ENCODE peak calls at places on chromosome 19, in ten cellular contexts. T is NCI-H1694; F is NCI-H1105 treated with DMSO at 0.1 percent for 48 hours; X is HCEC 1CT; N is T-helper 9 cell; L is stimulated activated CD4-positive, alpha-beta T cell treated with anti-CD3 and anti-CD28 coated beads, Interleukin-1b, Interleukin-23, amount 100 ng/mL, for 1 hour; I is iPS-NIHi11; B is stimulated activated CD8-positive, alpha-beta memory T cell treated with anti-CD3 and anti-CD28 coated beads, Interleukin-4, amount 100 ng/mL, for 1 hour; W is smooth muscle cell of the brain vasculature; Z is MCF 10A. O is an unnamed sample.

GRCh38 chr19:51131780-51132680 is 7.3 kb downstream of the SIGLEC9 start:
- DNase-seq in F (no peak), I (no peak), W (no peak), B (no peak), L (no peak), N (no peak), X (no peak), Z (no peak), T (no peak), O (peak)

GRCh38 chr19:10936661-10937084 is 8.1 kb downstream of the TIMM29 start:
- DNase-seq in X (peak), N (peak), B (no peak), L (no peak), F (peak), T (peak), W (no peak), Z (peak), I (peak), O (peak)

GRCh38 chr19:1355974-1356865 is 27.5 kb upstream of the NDUFS7 start:
- DNase-seq in F (peak), T (no peak), Z (no peak), I (no peak), N (no peak), L (no peak), X (no peak), B (no peak), W (no peak), O (no peak)

GRCh38 chr19:5249526-5249925 is 91.1 kb downstream of the PTPRS start:
- DNase-seq in I (no peak), X (no peak), Z (no peak), W (no peak), L (no peak), B (no peak), T (no peak), F (no peak), N (no peak), O (no peak)

GRCh38 chr19:2983351-2984195 is 6.2 kb downstream of the TLE6 start:
- DNase-seq in L (no peak), B (no peak), I (peak), Z (peak), F (peak), X (no peak), N (no peak), T (no peak), W (peak), O (no peak)

GRCh38 chr19:33671211-33671610 is 49.5 kb downstream of the CHST8 start:
- DNase-seq in W (no peak), L (no peak), I (no peak), F (no peak), Z (no peak), B (no peak), X (no peak), T (no peak), N (no peak), O (no peak)

GRCh38 chr19:30355586-30355985 is 16.6 kb upstream of the ZNF536 start:
- DNase-seq in W (no peak), T (no peak), Z (no peak), F (no peak), B (no peak), L (no peak), I (no peak), X (no peak), N (no peak), O (no peak)

GRCh38 chr19:11382898-11383705 is 1.0 kb downstream of the EPOR start:
- DNase-seq in B (no peak), I (no peak), N (peak), W (no peak), Z (no peak), T (no peak), F (peak), X (peak), L (no peak), O (peak)

GRCh38 chr19:40270362-40271089 is 14.6 kb downstream of the AKT2 start:
- DNase-seq in W (no peak), X (no peak), T (peak), N (no peak), B (no peak), Z (no peak), L (no peak), F (no peak), I (no peak), O (no peak)

GRCh38 chr19:13013649-13014048 is 18.4 kb downstream of the NFIX start:
- DNase-seq in L (no peak), B (no peak), W (no peak), F (no peak), I (no peak), N (no peak), T (no peak), Z (no peak), X (peak), O (no peak)

GRCh38 chr19:8638078-8638619 is 7.7 kb downstream of the NFILZ start:
- DNase-seq in L (no peak), X (no peak), T (no peak), Z (peak), I (no peak), N (no peak), F (no peak), B (no peak), W (no peak), O (peak)

GRCh38 chr19:38544569-38545315 is 73.0 kb downstream of the MAP4K1 start:
- DNase-seq in T (no peak), L (no peak), B (no peak), F (no peak), Z (peak), X (peak), I (no peak), W (no peak), N (no peak), O (no peak)

GRCh38 chr19:50460161-50460765 is 16.0 kb upstream of the EMC10 start:
- DNase-seq in W (no peak), I (no peak), T (no peak), B (no peak), Z (peak), X (peak), F (no peak), L (no peak), N (no peak), O (peak)

GRCh38 chr19:54955356-54955755 is 8.0 kb upstream of the NLRP7 start:
- DNase-seq in B (no peak), T (no peak), L (no peak), F (no peak), N (no peak), I (no peak), Z (peak), X (no peak), W (no peak), O (no peak)

GRCh38 chr19:50818859-50819472 is 4.6 kb downstream of the KLK1 start:
- DNase-seq in Z (no peak), F (no peak), I (no peak), N (no peak), B (no peak), X (no peak), W (no peak), L (no peak), T (no peak), O (no peak)

GRCh38 chr19:51016798-51017683 is 2.5 kb downstream of the KLK10 start:
- DNase-seq in W (no peak), Z (no peak), T (peak), B (no peak), N (peak), F (peak), L (peak), I (peak), X (no peak), O (peak)

GRCh38 chr19:14519860-14520407 is 1.7 kb upstream of the DNAJB1 start:
- DNase-seq in I (no peak), F (no peak), X (no peak), Z (no peak), W (no peak), N (no peak), T (no peak), B (no peak), L (no peak), O (peak)

GRCh38 chr19:54255105-54255775 is 1.8 kb downstream of the LILRB5 start:
- DNase-seq in X (no peak), T (no peak), F (no peak), W (no peak), I (no peak), Z (no peak), L (no peak), N (no peak), B (no peak), O (no peak)

GRCh38 chr19:29806098-29806866 is 5.5 kb upstream of the CCNE1 start:
- DNase-seq in Z (no peak), F (no peak), L (no peak), N (no peak), W (no peak), I (peak), B (no peak), X (no peak), T (no peak), O (no peak)

GRCh38 chr19:14113762-14114414 is 3.7 kb downstream of the PRKACA start:
- DNase-seq in L (no peak), X (no peak), F (no peak), N (peak), T (no peak), Z (no peak), B (no peak), I (no peak), W (no peak), O (peak)

GRCh38 chr19:43594710-43595604 is 977 bp downstream of the IRGQ start:
- DNase-seq in I (peak), W (no peak), Z (peak), B (no peak), T (peak), X (peak), F (peak), N (peak), L (peak), O (peak)

GRCh38 chr19:48635966-48636858 is 967 bp downstream of the DBP start:
- DNase-seq in X (no peak), F (no peak), L (no peak), N (no peak), I (no peak), W (no peak), T (peak), Z (no peak), B (no peak), O (peak)

GRCh38 chr19:4596033-4596904 is 36.8 kb upstream of the SEMA6B start:
- DNase-seq in I (peak), L (no peak), N (no peak), X (no peak), F (no peak), W (no peak), T (no peak), B (no peak), Z (no peak), O (no peak)

GRCh38 chr19:17055636-17056035 is 19.6 kb downstream of the HAUS8 start:
- DNase-seq in I (no peak), Z (no peak), F (no peak), N (no peak), W (no peak), X (no peak), L (no peak), T (no peak), B (no peak), O (no peak)

GRCh38 chr19:58196911-58197616 is 14.2 kb downstream of the ZNF274 start:
- DNase-seq in Z (peak), W (no peak), T (no peak), B (no peak), I (no peak), F (no peak), L (no peak), X (peak), N (no peak), O (no peak)

GRCh38 chr19:56765107-56765506 is 75.4 kb downstream of the PEG3 start:
- DNase-seq in X (no peak), W (no peak), N (no peak), T (no peak), I (no peak), Z (no peak), F (no peak), B (no peak), L (no peak), O (peak)

GRCh38 chr19:41239363-41239762 is 20.3 kb downstream of the AXL start:
- DNase-seq in L (no peak), W (no peak), N (no peak), B (no peak), I (no peak), X (no peak), F (no peak), Z (peak), T (no peak), O (no peak)

GRCh38 chr19:18097993-18098890 is 664 bp downstream of the MAST3 start:
- DNase-seq in N (no peak), I (no peak), W (no peak), B (no peak), F (no peak), X (no peak), T (peak), L (no peak), Z (no peak), O (peak)

GRCh38 chr19:3931041-3931440 is 1.8 kb upstream of the NMRK2 start:
- DNase-seq in T (no peak), X (no peak), I (no peak), N (no peak), B (no peak), L (no peak), Z (no peak), F (no peak), W (no peak), O (no peak)

GRCh38 chr19:3216874-3217273 is 7.6 kb upstream of the CELF5 start:
- DNase-seq in I (no peak), B (no peak), Z (no peak), L (no peak), F (no peak), N (no peak), T (no peak), W (no peak), X (no peak), O (no peak)

GRCh38 chr19:590396-590745 is 690 bp downstream of the HCN2 start:
- DNase-seq in Z (peak), N (no peak), X (no peak), I (no peak), B (no peak), F (peak), T (no peak), L (no peak), W (no peak), O (peak)

GRCh38 chr19:46265217-46265828 is 31.5 kb upstream of the HIF3A start:
- DNase-seq in X (peak), F (peak), L (peak), I (peak), N (peak), Z (peak), W (peak), T (peak), B (peak), O (peak)

GRCh38 chr19:35832054-35832453 is 19.4 kb upstream of the PRODH2 start:
- DNase-seq in W (no peak), Z (no peak), L (no peak), I (no peak), T (no peak), X (no peak), N (no peak), F (no peak), B (no peak), O (no peak)

GRCh38 chr19:368624-369020 is 24.0 kb upstream of the MIER2 start:
- DNase-seq in L (no peak), B (no peak), N (no peak), I (no peak), T (no peak), X (no peak), F (no peak), W (no peak), Z (no peak), O (no peak)

GRCh38 chr19:15680478-15680877 is 7.6 kb downstream of the CYP4F12 start:
- DNase-seq in W (no peak), B (no peak), N (no peak), F (no peak), I (no peak), T (no peak), Z (no peak), L (no peak), X (no peak), O (no peak)

GRCh38 chr19:55578031-55578760 is 2.5 kb downstream of the ZNF579 start:
- DNase-seq in I (peak), X (no peak), B (no peak), N (no peak), F (no peak), W (no peak), L (no peak), T (no peak), Z (no peak), O (no peak)

GRCh38 chr19:50531171-50531612 is 17.5 kb upstream of the ASPDH start:
- DNase-seq in Z (no peak), L (no peak), X (no peak), N (no peak), F (no peak), B (no peak), T (no peak), I (no peak), W (no peak), O (no peak)

O was measured in activated CD4-positive, alpha-beta T cell treated with anti-CD3 and anti-CD28 coated beads for 36 hours.